ENCODE peak calls at places on chromosomes 12 and 14, in four cellular contexts. S is colonic mucosa, X is coronary artery, N is Peyer's patch. V is an unnamed sample.

GRCh38 chr12:9908350-9908749 is 23.8 kb downstream of the CLEC2A start:
- DNase-seq in S (no peak), X (no peak), N (no peak), V (no peak)

GRCh38 chr12:46271846-46272245 is 3.0 kb upstream of the SLC38A1 start:
- DNase-seq in S (no peak), X (no peak), N (no peak), V (no peak)

GRCh38 chr14:79643132-79643531 is 568.2 kb downstream of the DIO2 start:
- DNase-seq in N (no peak), X (no peak), S (no peak), V (no peak)

GRCh38 chr14:44372807-44373497 is 134.1 kb downstream of the FSCB start:
- DNase-seq in X (no peak), S (no peak), N (no peak), V (no peak)

GRCh38 chr14:105011312-105011990 is 9.4 kb downstream of the CDCA4 start:
- DNase-seq in X (no peak), S (no peak), N (no peak), V (no peak)

GRCh38 chr12:43501705-43502104 is 50.3 kb downstream of the ADAMTS20 start:
- DNase-seq in S (no peak), N (no peak), X (no peak), V (no peak)

GRCh38 chr12:26269554-26270284 is 74.3 kb downstream of the SSPN start:
- DNase-seq in N (no peak), S (no peak), X (no peak), V (no peak)

GRCh38 chr12:132263451-132264065 is 65.8 kb downstream of the GALNT9 start:
- DNase-seq in N (no peak), X (no peak), S (no peak), V (no peak)

GRCh38 chr14:93032301-93032929 is 83.3 kb downstream of the ITPK1 start:
- DNase-seq in N (no peak), S (no peak), X (no peak), V (no peak)

GRCh38 chr12:41026151-41026550 is 162.0 kb upstream of the PDZRN4 start:
- DNase-seq in X (no peak), N (no peak), S (no peak), V (no peak)

GRCh38 chr14:50336428-50336827 is 24.3 kb downstream of the DMAC2L start:
- DNase-seq in X (no peak), N (no peak), S (no peak), V (no peak)

GRCh38 chr14:101780390-101780789 is 18.9 kb downstream of the PPP2R5C start:
- DNase-seq in N (no peak), X (no peak), S (no peak), V (no peak)

GRCh38 chr12:20523658-20524057 is 155.3 kb downstream of the PDE3A start:
- DNase-seq in S (no peak), N (no peak), X (no peak), V (no peak)

GRCh38 chr12:39902823-39903222 is 203.1 kb downstream of the SLC2A13 start:
- DNase-seq in N (no peak), S (no peak), X (no peak), V (no peak)

GRCh38 chr14:69056389-69056788 is 77.3 kb upstream of the ACTN1 start:
- DNase-seq in S (no peak), N (no peak), X (no peak), V (no peak)

GRCh38 chr14:55272922-55273321 is 1.7 kb downstream of the FBXO34 start:
- DNase-seq in S (no peak), N (no peak), X (no peak), V (no peak)

GRCh38 chr12:78002878-78003277 is 172.2 kb downstream of the NAV3 start:
- DNase-seq in S (no peak), X (no peak), N (no peak), V (no peak)

GRCh38 chr12:121050725-121051124 is 11.7 kb upstream of the OASL start:
- DNase-seq in X (no peak), S (no peak), N (no peak), V (no peak)

GRCh38 chr14:100617715-100618693 is 30.8 kb upstream of the BEGAIN start:
- DNase-seq in X (no peak), S (no peak), N (peak), V (no peak)

GRCh38 chr12:5733136-5733755 is 211.8 kb downstream of the ANO2 start:
- DNase-seq in N (no peak), X (no peak), S (no peak), V (no peak)

GRCh38 chr12:92394895-92395294 is 249.2 kb upstream of the BTG1 start:
- DNase-seq in N (no peak), S (no peak), X (no peak), V (no peak)

GRCh38 chr12:94795520-94795919 is 145.2 kb upstream of the TMCC3 start:
- DNase-seq in S (no peak), X (no peak), N (no peak), V (no peak)

GRCh38 chr14:76780875-76781647 is 19.8 kb downstream of the VASH1 start:
- DNase-seq in X (no peak), N (no peak), S (no peak), V (no peak)

GRCh38 chr12:25276199-25276937 is 25.6 kb upstream of the KRAS start:
- DNase-seq in S (peak), X (no peak), N (peak), V (no peak)

GRCh38 chr12:40058721-40059190 is 47.1 kb downstream of the SLC2A13 start:
- DNase-seq in X (no peak), N (no peak), S (no peak), V (no peak)

GRCh38 chr14:73242274-73242960 is 5.1 kb downstream of the PAPLN start:
- DNase-seq in N (peak), S (no peak), X (no peak), V (no peak)

GRCh38 chr12:32419520-32419960 is 20.2 kb downstream of the FGD4 start:
- DNase-seq in N (no peak), S (no peak), X (no peak), V (no peak)

GRCh38 chr12:68240079-68240478 is 13.3 kb downstream of the IL22 start:
- DNase-seq in S (no peak), X (no peak), N (no peak), V (no peak)

GRCh38 chr14:78902010-78902623 is 731.9 kb downstream of the NRXN3 start:
- DNase-seq in X (no peak), S (peak), N (no peak), V (no peak)

GRCh38 chr14:56107615-56108014 is 10.6 kb upstream of the PELI2 start:
- DNase-seq in X (no peak), N (no peak), S (no peak), V (no peak)

GRCh38 chr14:95815226-95815690 is 61.4 kb upstream of the TUNAR start:
- DNase-seq in S (no peak), N (no peak), X (no peak), V (peak)

GRCh38 chr12:13218641-13219040 is 22.1 kb downstream of the EMP1 start:
- DNase-seq in X (no peak), S (no peak), N (no peak), V (peak)

GRCh38 chr12:66092559-66093269 is 37.8 kb downstream of the LLPH start:
- DNase-seq in X (no peak), S (no peak), N (no peak), V (no peak)

GRCh38 chr14:21308132-21308478 is 28.2 kb downstream of the RPGRIP1 start:
- DNase-seq in N (no peak), S (no peak), X (no peak), V (no peak)

GRCh38 chr12:4331842-4332241 is 10.8 kb downstream of the TIGAR start:
- DNase-seq in N (no peak), S (peak), X (no peak), V (no peak)

GRCh38 chr12:123457980-123458779 is at the start of gene SNRNP35:
- DNase-seq in X (peak), N (peak), S (peak), V (no peak)

GRCh38 chr14:91021991-91022621 is 38.3 kb downstream of the RPS6KA5 start:
- DNase-seq in N (no peak), X (no peak), S (no peak), V (no peak)
- H3K4me3 ChIP-seq in N (peak), X (peak), S (peak), V (peak)

GRCh38 chr14:22452330-22452729 is 136.7 kb downstream of the DAD1 start:
- DNase-seq in N (no peak), X (no peak), S (no peak), V (no peak)
- H3K4me3 ChIP-seq in N (no peak), X (no peak), S (no peak), V (no peak)

GRCh38 chr14:23120405-23121251 is 1.6 kb upstream of the CEBPE start:
- DNase-seq in S (peak), N (peak), X (peak), V (no peak)
- H3K4me3 ChIP-seq in S (no peak), N (no peak), X (no peak), V (no peak)

DNA sequence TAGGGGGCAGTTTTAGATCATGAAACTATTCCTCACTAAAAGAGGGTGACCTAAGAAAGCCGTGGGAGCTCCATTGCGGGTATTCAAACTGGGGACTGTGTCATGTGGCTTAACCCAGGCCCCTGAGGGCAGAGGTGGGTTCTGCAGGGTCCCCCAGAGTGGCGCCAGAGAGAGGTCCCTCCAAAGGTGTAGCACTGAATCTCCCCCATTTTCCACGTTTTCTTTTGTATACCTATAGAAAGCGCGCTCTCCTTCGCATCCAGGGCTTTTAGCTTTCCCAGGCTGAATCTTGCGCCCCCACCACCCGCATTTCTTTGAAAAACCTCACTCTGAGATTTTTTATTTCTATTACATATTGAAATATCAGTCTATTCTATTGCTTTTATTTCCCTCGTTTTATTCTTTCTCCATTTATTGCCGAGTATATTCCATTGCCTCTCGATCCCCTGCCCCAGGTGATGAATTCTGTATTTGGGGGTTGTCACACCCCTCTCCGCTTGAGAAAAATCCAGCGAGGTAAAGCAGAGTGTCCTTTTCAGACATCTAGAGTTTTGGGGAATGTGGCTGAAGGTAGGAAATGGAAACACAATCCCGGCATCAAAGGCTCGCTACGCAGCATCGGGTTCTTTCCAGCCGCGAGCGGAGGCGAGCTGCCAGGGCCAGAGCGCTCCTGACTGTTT is 895 bp upstream of the HOXC13 start:
- DNase-seq in N (no peak), S (no peak), X (no peak), V (no peak)
- H3K4me3 ChIP-seq in N (no peak), S (no peak), X (no peak), V (no peak)

GRCh38 chr12:111407371-111408115 is 1.8 kb downstream of the SH2B3 start:
- DNase-seq in S (no peak), X (no peak), N (no peak), V (no peak)

GRCh38 chr12:111409403-111410228 is 3.9 kb downstream of the SH2B3 start:
- DNase-seq in X (no peak), N (no peak), S (no peak), V (no peak)

GRCh38 chr12:111410229-111411186 is 4.8 kb downstream of the SH2B3 start:
- DNase-seq in S (no peak), X (no peak), N (no peak), V (no peak)

GRCh38 chr12:111408116-111408440 is 2.4 kb downstream of the SH2B3 start:
- DNase-seq in N (no peak), S (no peak), X (no peak), V (no peak)

GRCh38 chr12:111408686-111409402 is 3.1 kb downstream of the SH2B3 start:
- DNase-seq in S (no peak), X (no peak), N (no peak), V (no peak)
- H3K4me3 ChIP-seq in S (peak), X (peak), N (peak), V (no peak)

DNA sequence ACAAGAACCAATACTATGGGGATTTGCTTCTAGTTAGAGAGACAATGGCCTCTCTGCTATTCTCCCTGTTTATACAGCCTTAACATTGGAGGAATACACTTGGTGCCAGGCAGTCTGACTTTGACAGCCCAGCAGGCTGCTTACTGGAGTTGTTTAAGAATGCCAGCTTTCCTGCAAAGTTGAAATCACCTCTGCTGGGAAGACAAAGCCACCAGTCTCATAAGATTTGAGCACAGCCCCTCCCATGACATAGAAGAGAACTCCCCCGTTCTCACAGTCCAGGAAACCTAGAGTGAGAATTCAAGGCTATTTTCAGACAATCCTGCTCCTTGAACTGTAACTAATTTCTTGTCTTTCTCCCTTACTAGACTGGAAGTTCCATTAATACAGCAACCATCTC is 21.1 kb upstream of the CATSPERB start:
- DNase-seq in N (no peak), S (no peak), X (no peak), V (no peak)
- H3K4me3 ChIP-seq in N (no peak), S (no peak), X (no peak), V (no peak)

V was measured in vagina.